ENCODE peak calls at places on chromosome 12, in six cellular contexts. G is IMR-90; R is T-helper 2 cell; P is NCI-H2171; Z is CD8-positive, alpha-beta memory T cell; K is AG04449. C is an unnamed sample.

GRCh38 chr12:108967869-108968540 is 52.9 kb downstream of the SVOP start:
- DNase-seq in R (no peak), G (no peak), P (no peak), Z (no peak), K (no peak), C (no peak)

GRCh38 chr12:122024132-122024785 is 2.6 kb downstream of the BCL7A start:
- DNase-seq in G (peak), K (no peak), P (no peak), R (no peak), Z (no peak), C (no peak)

GRCh38 chr12:57235012-57235727 is 5.7 kb downstream of the SHMT2 start:
- DNase-seq in P (no peak), K (no peak), R (no peak), Z (no peak), G (peak), C (peak)

GRCh38 chr12:89162704-89163261 is 189.5 kb downstream of the DUSP6 start:
- DNase-seq in R (no peak), K (peak), G (peak), P (no peak), Z (no peak), C (peak)

GRCh38 chr12:52362118-52362726 is 5.1 kb downstream of the KRT85 start:
- DNase-seq in Z (no peak), R (no peak), G (no peak), P (no peak), K (no peak), C (no peak)

GRCh38 chr12:131929530-131930456 is 717 bp downstream of the PUS1 start:
- DNase-seq in Z (peak), K (no peak), R (no peak), P (no peak), G (peak), C (no peak)

GRCh38 chr12:115481141-115481540 is 796.4 kb downstream of the MED13L start:
- DNase-seq in Z (no peak), P (no peak), G (peak), K (no peak), R (no peak), C (no peak)

GRCh38 chr12:88181881-88182280 is 39.8 kb downstream of the TMTC3 start:
- DNase-seq in G (no peak), R (no peak), Z (no peak), P (no peak), K (no peak), C (no peak)

GRCh38 chr12:76634074-76634570 is 74.6 kb upstream of the OSBPL8 start:
- DNase-seq in P (no peak), R (no peak), K (no peak), Z (no peak), G (no peak), C (no peak)

GRCh38 chr12:116880817-116881324 is 370 bp downstream of the HRK start:
- DNase-seq in G (peak), Z (no peak), K (no peak), P (peak), R (no peak), C (no peak)

GRCh38 chr12:119444462-119445044 is 110.0 kb downstream of the CCDC60 start:
- DNase-seq in R (no peak), P (peak), G (no peak), K (no peak), Z (no peak), C (peak)

GRCh38 chr12:85835810-85836715 is at the start of gene RASSF9:
- DNase-seq in K (no peak), P (no peak), R (no peak), G (peak), Z (no peak), C (peak)

GRCh38 chr12:91072931-91073330 is 15.1 kb upstream of the KERA start:
- DNase-seq in K (no peak), G (no peak), R (no peak), P (peak), Z (no peak), C (no peak)

GRCh38 chr12:41141076-41141475 is 47.0 kb upstream of the PDZRN4 start:
- DNase-seq in Z (no peak), R (no peak), K (no peak), G (no peak), P (no peak), C (no peak)

GRCh38 chr12:1553987-1554982 is 40.1 kb downstream of the FBXL14 start:
- DNase-seq in K (no peak), Z (no peak), R (no peak), G (no peak), P (no peak), C (no peak)

GRCh38 chr12:48542300-48542928 is 17.0 kb downstream of the OR8S1 start:
- DNase-seq in P (no peak), R (no peak), Z (peak), G (peak), K (no peak), C (peak)

GRCh38 chr12:13609874-13610273 is 371.5 kb downstream of the GRIN2B start:
- DNase-seq in R (no peak), G (no peak), Z (no peak), P (no peak), K (no peak), C (no peak)

GRCh38 chr12:50985322-50985721 is 33.0 kb downstream of the HIGD1C start:
- DNase-seq in P (no peak), Z (no peak), G (peak), K (no peak), R (no peak), C (no peak)

GRCh38 chr12:30304528-30304927 is 391.1 kb downstream of the IPO8 start:
- DNase-seq in R (no peak), P (no peak), K (no peak), Z (no peak), G (no peak), C (no peak)

GRCh38 chr12:27608890-27609289 is 84.9 kb downstream of the PPFIBP1 start:
- DNase-seq in K (no peak), P (no peak), Z (no peak), G (no peak), R (no peak), C (no peak)

GRCh38 chr12:49636574-49636973 is 13.2 kb downstream of the PRPF40B start:
- DNase-seq in G (no peak), P (no peak), R (no peak), K (no peak), Z (no peak), C (no peak)

GRCh38 chr12:87280356-87280755 is 748.8 kb downstream of the C12orf50 start:
- DNase-seq in K (no peak), R (no peak), Z (no peak), P (no peak), G (no peak), C (no peak)

GRCh38 chr12:123912415-123913385 is 59.9 kb downstream of the CCDC92 start:
- DNase-seq in G (no peak), K (no peak), R (no peak), Z (no peak), P (peak), C (no peak)

GRCh38 chr12:49609875-49610154 is 4.4 kb upstream of the FAM186B start:
- DNase-seq in K (no peak), Z (no peak), R (no peak), G (peak), P (no peak), C (no peak)

GRCh38 chr12:1083888-1084262 is 92.9 kb downstream of the ERC1 start:
- DNase-seq in K (no peak), P (peak), G (peak), Z (no peak), R (no peak), C (no peak)

GRCh38 chr12:114682920-114683708 is 861 bp downstream of the TBX3 start:
- DNase-seq in P (no peak), Z (no peak), K (no peak), R (no peak), G (no peak), C (no peak)

GRCh38 chr12:85951823-85952222 is 77.7 kb downstream of the NTS start:
- DNase-seq in G (peak), Z (no peak), P (no peak), K (no peak), R (no peak), C (no peak)

GRCh38 chr12:88957358-88957757 is 377.1 kb upstream of the KITLG start:
- DNase-seq in K (no peak), Z (no peak), R (no peak), G (peak), P (no peak), C (no peak)

GRCh38 chr12:76863005-76863670 is 15.7 kb downstream of the CSRP2 start:
- DNase-seq in K (peak), G (peak), R (no peak), P (no peak), Z (no peak), C (no peak)

GRCh38 chr12:2092890-2093289 is 40.1 kb downstream of the CACNA1C start:
- DNase-seq in P (no peak), K (no peak), G (peak), Z (no peak), R (no peak), C (no peak)

GRCh38 chr12:46944771-46945170 is 119.0 kb upstream of the SLC38A4 start:
- DNase-seq in P (no peak), G (no peak), Z (no peak), K (no peak), R (no peak), C (no peak)

GRCh38 chr12:2668816-2669215 is 126.0 kb upstream of the FKBP4 start:
- DNase-seq in R (no peak), P (no peak), K (no peak), G (no peak), Z (no peak), C (no peak)

GRCh38 chr12:117018276-117018675 is 80.9 kb downstream of the TESC start:
- DNase-seq in R (no peak), Z (no peak), G (no peak), K (no peak), P (no peak), C (no peak)

GRCh38 chr12:69252033-69252432 is 12.7 kb downstream of the CPSF6 start:
- DNase-seq in R (no peak), P (no peak), Z (no peak), K (no peak), G (no peak), C (no peak)

GRCh38 chr12:104303538-104304151 is at the start of gene EID3:
- DNase-seq in K (no peak), G (peak), P (no peak), Z (peak), R (peak), C (peak)

GRCh38 chr12:93319523-93320045 is 58.1 kb upstream of the NUDT4 start:
- DNase-seq in P (no peak), K (no peak), Z (no peak), R (no peak), G (no peak), C (no peak)

GRCh38 chr12:87756111-87756510 is 273.1 kb downstream of the C12orf50 start:
- DNase-seq in R (no peak), P (no peak), G (peak), Z (no peak), K (peak), C (no peak)

GRCh38 chr12:77049767-77050353 is 15.5 kb downstream of the E2F7 start:
- DNase-seq in K (no peak), Z (peak), P (peak), G (peak), R (peak), C (no peak)